ENCODE peak calls at places on chromosomes 3 and 15, in six cellular contexts. W is AG09319, P is kidney epithelial cell, T is uterus, M is fibroblast of the aortic adventitia, R is AG10803. F is an unnamed sample.

GRCh38 chr15:90015749-90016148 is 14.6 kb downstream of the ZNF710 start:
- DNase-seq in W (no peak), P (no peak), T (no peak), M (no peak), R (no peak), F (no peak)

GRCh38 chr3:185175370-185175987 is 22.6 kb upstream of the C3orf70 start:
- DNase-seq in W (no peak), P (no peak), T (no peak), M (no peak), R (peak), F (no peak)

GRCh38 chr3:2713923-2714322 is 396.3 kb downstream of the IL5RA start:
- DNase-seq in W (no peak), P (no peak), T (no peak), M (peak), R (no peak), F (no peak)

GRCh38 chr15:51327081-51327480 is 11.3 kb downstream of the CYP19A1 start:
- DNase-seq in W (no peak), P (no peak), T (no peak), M (no peak), R (no peak), F (no peak)

GRCh38 chr3:44104668-44105321 is 136.9 kb upstream of the TOPAZ1 start:
- DNase-seq in W (no peak), P (peak), T (no peak), M (peak), R (peak), F (peak)

GRCh38 chr3:183061431-183062172 is 37.7 kb downstream of the MCCC1 start:
- DNase-seq in W (peak), P (no peak), T (no peak), M (no peak), R (no peak), F (no peak)

GRCh38 chr15:71131601-71132357 is 16.5 kb downstream of the THSD4 start:
- DNase-seq in W (no peak), P (no peak), T (no peak), M (peak), R (no peak), F (no peak)

GRCh38 chr15:37095993-37096877 is 4.1 kb downstream of the MEIS2 start:
- DNase-seq in W (no peak), P (no peak), T (peak), M (peak), R (no peak), F (no peak)

GRCh38 chr3:151770941-151771340 is 37.2 kb downstream of the AADACL2 start:
- DNase-seq in W (peak), P (no peak), T (no peak), M (peak), R (peak), F (no peak)

GRCh38 chr3:182261084-182261483 is 532.2 kb upstream of the ATP11B start:
- DNase-seq in W (no peak), P (no peak), T (no peak), M (no peak), R (no peak), F (no peak)

GRCh38 chr3:81245043-81245442 is 516.4 kb downstream of the GBE1 start:
- DNase-seq in W (no peak), P (no peak), T (no peak), M (peak), R (no peak), F (no peak)

GRCh38 chr3:158679547-158680000 is 7.1 kb upstream of the LXN start:
- DNase-seq in W (no peak), P (no peak), T (no peak), M (peak), R (peak), F (peak)

GRCh38 chr3:135565481-135565880 is 400.0 kb upstream of the PPP2R3A start:
- DNase-seq in W (no peak), P (no peak), T (no peak), M (peak), R (peak), F (no peak)

GRCh38 chr3:139534992-139535879 is 4.3 kb downstream of the RBP1 start:
- DNase-seq in W (peak), P (no peak), T (peak), M (peak), R (peak), F (no peak)

GRCh38 chr3:141979050-141979671 is 102.7 kb downstream of the ATP1B3 start:
- DNase-seq in W (no peak), P (no peak), T (no peak), M (peak), R (peak), F (peak)

GRCh38 chr3:195863121-195864061 is 45.0 kb downstream of the TNK2 start:
- DNase-seq in W (peak), P (peak), T (peak), M (peak), R (peak), F (peak)

GRCh38 chr3:65338571-65338970 is 650.8 kb upstream of the ADAMTS9 start:
- DNase-seq in W (no peak), P (peak), T (no peak), M (peak), R (peak), F (peak)

GRCh38 chr3:40505599-40506462 is at the start of gene ZNF620:
- DNase-seq in W (no peak), P (peak), T (peak), M (peak), R (peak), F (no peak)

GRCh38 chr3:138786788-138787276 is 47.9 kb downstream of the PIK3CB start:
- DNase-seq in W (peak), P (no peak), T (no peak), M (peak), R (peak), F (peak)

GRCh38 chr3:144523396-144523795 is 551.8 kb downstream of the DIPK2A start:
- DNase-seq in W (no peak), P (no peak), T (no peak), M (no peak), R (no peak), F (no peak)

GRCh38 chr3:174100744-174101143 is 703.2 kb downstream of the NLGN1 start:
- DNase-seq in W (no peak), P (no peak), T (no peak), M (no peak), R (no peak), F (no peak)

GRCh38 chr3:164687902-164688301 is 390.4 kb downstream of the SI start:
- DNase-seq in W (no peak), P (no peak), T (no peak), M (no peak), R (no peak), F (no peak)

GRCh38 chr15:77044228-77045042 is 26.5 kb downstream of the TSPAN3 start:
- DNase-seq in W (no peak), P (no peak), T (no peak), M (no peak), R (peak), F (no peak)

GRCh38 chr3:23712656-23713559 is 92.8 kb upstream of the UBE2E1 start:
- DNase-seq in W (peak), P (peak), T (peak), M (peak), R (peak), F (peak)

GRCh38 chr3:43691120-43692002 is 623 bp downstream of the ABHD5 start:
- DNase-seq in W (no peak), P (no peak), T (peak), M (peak), R (peak), F (no peak)

GRCh38 chr15:60612400-60613048 is 133.6 kb upstream of the ICE2 start:
- DNase-seq in W (no peak), P (no peak), T (no peak), M (peak), R (peak), F (no peak)

GRCh38 chr3:194491996-194492395 is 5.2 kb upstream of the ATP13A3 start:
- DNase-seq in W (no peak), P (no peak), T (no peak), M (no peak), R (no peak), F (no peak)

DNA sequence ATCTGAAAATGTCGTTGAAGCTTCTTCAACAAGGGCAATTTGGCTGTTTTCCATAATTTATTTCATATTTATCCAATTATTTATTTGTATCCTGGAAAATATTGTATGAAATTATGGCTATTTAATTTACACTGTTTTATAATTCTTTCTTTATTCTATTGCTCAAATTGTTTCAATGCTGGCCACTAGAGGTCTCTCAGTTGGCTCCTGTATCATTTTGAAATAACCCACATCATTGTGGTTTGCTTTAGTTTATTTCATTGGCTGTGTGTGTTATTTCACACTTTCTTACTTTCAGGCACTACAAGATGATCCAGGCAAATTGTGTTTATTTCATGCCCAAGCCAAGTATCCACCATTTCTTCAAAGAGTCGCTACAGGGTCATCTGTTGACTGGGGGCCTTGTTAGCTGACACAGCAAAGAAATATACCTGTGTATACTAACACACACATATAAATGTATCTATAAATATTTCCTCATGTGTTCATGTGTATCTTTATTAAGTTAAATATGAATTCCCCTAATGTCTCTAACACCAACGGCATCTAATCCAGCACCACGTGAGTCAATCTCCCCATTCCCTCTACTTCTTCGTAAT is 86.2 kb downstream of the NPAP1 start:
- DNase-seq in W (no peak), P (no peak), T (no peak), M (peak), R (peak), F (peak)
- TF ChIP-seq CTCF in W (peak), P (peak), T (no peak), M (peak), R (peak), F (peak)

DNA sequence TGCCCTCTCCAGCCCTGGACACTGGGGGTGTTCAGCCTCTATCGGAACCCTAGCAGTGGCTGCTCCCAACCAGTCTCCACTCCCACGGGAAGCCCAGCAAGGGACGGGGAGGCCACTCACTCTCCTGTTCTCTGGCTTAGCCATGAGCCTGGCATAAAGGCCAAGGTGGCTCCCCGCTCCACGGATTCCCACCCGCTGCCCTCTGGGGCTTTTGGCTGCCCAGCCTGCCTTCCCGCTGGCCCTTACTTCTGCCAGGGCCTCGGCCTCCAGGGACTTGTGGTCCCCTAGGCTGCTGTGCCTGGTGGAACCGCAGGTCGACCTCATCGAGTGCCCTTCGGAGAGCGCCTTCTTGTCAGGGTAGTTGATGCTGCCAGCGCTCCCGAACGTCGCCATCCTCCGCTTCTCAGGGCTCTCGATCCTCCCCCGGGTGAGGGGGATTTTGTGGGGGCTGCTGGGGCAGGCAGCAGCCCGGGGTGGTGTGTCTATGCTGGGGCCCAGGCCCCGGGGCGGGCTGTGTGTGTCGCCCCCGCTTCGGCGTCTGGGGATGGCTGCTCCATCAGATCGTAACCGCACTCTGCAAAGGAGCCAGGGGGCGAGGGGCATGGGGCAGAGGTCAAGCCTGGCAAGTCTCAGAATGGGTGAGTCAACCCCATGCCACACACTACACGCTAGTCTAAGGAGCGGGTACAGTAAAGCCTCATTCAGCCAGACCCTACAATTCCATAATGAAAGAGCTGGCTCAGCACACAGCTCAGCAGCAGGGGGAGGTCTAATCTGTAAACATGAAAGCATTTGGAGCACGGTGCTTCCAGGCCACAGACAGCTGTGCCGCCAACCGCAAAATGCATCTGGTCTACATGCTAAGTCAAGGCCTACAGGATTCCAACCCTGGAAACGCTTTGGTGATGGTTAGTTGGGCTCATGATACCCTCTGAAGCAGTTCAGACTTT is 27.3 kb upstream of the RAD18 start:
- DNase-seq in W (peak), P (no peak), T (no peak), M (no peak), R (peak), F (peak)
- TF ChIP-seq CTCF in W (peak), P (no peak), T (no peak), M (no peak), R (peak), F (no peak)

GRCh38 chr3:128254967-128255366 is 101.7 kb downstream of the EEFSEC start:
- DNase-seq in W (no peak), P (no peak), T (no peak), M (no peak), R (no peak), F (no peak)
- TF ChIP-seq CTCF in W (no peak), P (no peak), T (no peak), M (no peak), R (no peak), F (no peak)

GRCh38 chr3:178948546-178948945 is 123.1 kb downstream of the ZMAT3 start:
- DNase-seq in W (no peak), P (no peak), T (no peak), M (no peak), R (no peak), F (no peak)
- TF ChIP-seq CTCF in W (no peak), P (no peak), T (no peak), M (no peak), R (no peak), F (no peak)

GRCh38 chr3:49007068-49007770 is at the start of gene WDR6:
- DNase-seq in W (peak), P (peak), T (peak), M (peak), R (peak), F (peak)
- TF ChIP-seq CTCF in W (peak), P (peak), T (peak), M (peak), R (peak), F (peak)

F was measured in HFFc6.